ENCODE peak calls at places on chromosomes 4 and X, in eight cellular contexts. One of them, this sample, is unnamed.

GRCh38 chr4:138659640-138660325 is 355.8 kb upstream of the NOCT start:
- DNase-seq in uterus: no peak
- DNase-seq in CD8-positive, alpha-beta T cell: no peak
- DNase-seq in progenitor cell of endocrine pancreas: no peak
- DNase-seq in adrenal gland: no peak
- DNase-seq in cardiac muscle cell: no peak
- DNase-seq in spleen: no peak
- DNase-seq in HCT116: no peak
- DNase-seq in this sample: no peak

GRCh38 chr4:56655627-56656345 is 25.3 kb downstream of the HOPX start:
- DNase-seq in uterus: no peak
- DNase-seq in CD8-positive, alpha-beta T cell: no peak
- DNase-seq in progenitor cell of endocrine pancreas: peak; percentile 16
- DNase-seq in adrenal gland: no peak
- DNase-seq in cardiac muscle cell: no peak
- DNase-seq in spleen: peak; percentile 79
- DNase-seq in HCT116: no peak
- DNase-seq in this sample: peak; percentile 54

GRCh38 chr4:170089743-170090666 is at the start of gene AADAT:
- DNase-seq in uterus: peak; percentile 72
- DNase-seq in CD8-positive, alpha-beta T cell: no peak
- DNase-seq in progenitor cell of endocrine pancreas: peak; percentile 81
- DNase-seq in adrenal gland: peak; percentile 69
- DNase-seq in cardiac muscle cell: peak; percentile 82
- DNase-seq in spleen: peak; percentile 76
- DNase-seq in HCT116: peak; percentile 73
- DNase-seq in this sample: no peak

GRCh38 chrX:56228914-56229313 is 3.2 kb upstream of the KLF8 start:
- DNase-seq in uterus: no peak
- DNase-seq in CD8-positive, alpha-beta T cell: no peak
- DNase-seq in progenitor cell of endocrine pancreas: no peak
- DNase-seq in adrenal gland: no peak
- DNase-seq in cardiac muscle cell: no peak
- DNase-seq in spleen: no peak
- DNase-seq in HCT116: no peak
- DNase-seq in this sample: no peak

GRCh38 chr4:19514276-19515070 is 737.2 kb upstream of the SLIT2 start:
- DNase-seq in uterus: no peak
- DNase-seq in CD8-positive, alpha-beta T cell: no peak
- DNase-seq in progenitor cell of endocrine pancreas: no peak
- DNase-seq in adrenal gland: no peak
- DNase-seq in cardiac muscle cell: peak; percentile 21
- DNase-seq in spleen: no peak
- DNase-seq in HCT116: no peak
- DNase-seq in this sample: no peak

GRCh38 chr4:126582737-126583136 is 1050.0 kb upstream of the INTU start:
- DNase-seq in uterus: no peak
- DNase-seq in CD8-positive, alpha-beta T cell: no peak
- DNase-seq in progenitor cell of endocrine pancreas: no peak
- DNase-seq in adrenal gland: no peak
- DNase-seq in cardiac muscle cell: no peak
- DNase-seq in spleen: no peak
- DNase-seq in HCT116: no peak
- DNase-seq in this sample: no peak

GRCh38 chrX:120485562-120486520 is 16.7 kb upstream of the LAMP2 start:
- DNase-seq in uterus: peak; percentile 75
- DNase-seq in CD8-positive, alpha-beta T cell: peak; percentile 17
- DNase-seq in progenitor cell of endocrine pancreas: peak; percentile 47
- DNase-seq in adrenal gland: peak; percentile 79
- DNase-seq in cardiac muscle cell: peak; percentile 89
- DNase-seq in spleen: peak; percentile 89
- DNase-seq in HCT116: peak; percentile 80
- DNase-seq in this sample: peak; percentile 21

GRCh38 chr4:188433916-188434315 is 294.7 kb downstream of the TRIML1 start:
- DNase-seq in uterus: no peak
- DNase-seq in CD8-positive, alpha-beta T cell: no peak
- DNase-seq in progenitor cell of endocrine pancreas: no peak
- DNase-seq in adrenal gland: no peak
- DNase-seq in cardiac muscle cell: no peak
- DNase-seq in spleen: no peak
- DNase-seq in HCT116: no peak
- DNase-seq in this sample: no peak

GRCh38 chr4:1375761-1376322 is 28.8 kb downstream of the UVSSA start:
- DNase-seq in uterus: no peak
- DNase-seq in CD8-positive, alpha-beta T cell: no peak
- DNase-seq in progenitor cell of endocrine pancreas: no peak
- DNase-seq in adrenal gland: no peak
- DNase-seq in cardiac muscle cell: no peak
- DNase-seq in spleen: peak; percentile 59
- DNase-seq in HCT116: no peak
- DNase-seq in this sample: no peak

GRCh38 chrX:48937065-48937907 is 18.5 kb upstream of the PIM2 start:
- DNase-seq in uterus: no peak
- DNase-seq in CD8-positive, alpha-beta T cell: peak; percentile 80
- DNase-seq in progenitor cell of endocrine pancreas: no peak
- DNase-seq in adrenal gland: no peak
- DNase-seq in cardiac muscle cell: peak; percentile 34
- DNase-seq in spleen: peak; percentile 97
- DNase-seq in HCT116: no peak
- DNase-seq in this sample: peak; percentile 78

GRCh38 chrX:103175944-103176753 is 38.8 kb upstream of the BEX4 start:
- DNase-seq in uterus: peak; percentile 29
- DNase-seq in CD8-positive, alpha-beta T cell: peak; percentile 30
- DNase-seq in progenitor cell of endocrine pancreas: peak; percentile 37
- DNase-seq in adrenal gland: peak; percentile 77
- DNase-seq in cardiac muscle cell: peak; percentile 63
- DNase-seq in spleen: no peak
- DNase-seq in HCT116: no peak
- DNase-seq in this sample: peak; percentile 23

GRCh38 chr4:102416765-102417164 is 71.5 kb upstream of the SLC39A8 start:
- DNase-seq in uterus: no peak
- DNase-seq in CD8-positive, alpha-beta T cell: no peak
- DNase-seq in progenitor cell of endocrine pancreas: no peak
- DNase-seq in adrenal gland: no peak
- DNase-seq in cardiac muscle cell: no peak
- DNase-seq in spleen: no peak
- DNase-seq in HCT116: no peak
- DNase-seq in this sample: no peak

GRCh38 chrX:115948018-115948923 is 222.3 kb upstream of the AGTR2 start:
- DNase-seq in uterus: no peak
- DNase-seq in CD8-positive, alpha-beta T cell: no peak
- DNase-seq in progenitor cell of endocrine pancreas: no peak
- DNase-seq in adrenal gland: no peak
- DNase-seq in cardiac muscle cell: no peak
- DNase-seq in spleen: no peak
- DNase-seq in HCT116: no peak
- DNase-seq in this sample: no peak

GRCh38 chr4:174217273-174218126 is 66.0 kb downstream of the FBXO8 start:
- DNase-seq in uterus: no peak
- DNase-seq in CD8-positive, alpha-beta T cell: no peak
- DNase-seq in progenitor cell of endocrine pancreas: no peak
- DNase-seq in adrenal gland: peak; percentile 50
- DNase-seq in cardiac muscle cell: peak; percentile 76
- DNase-seq in spleen: no peak
- DNase-seq in HCT116: no peak
- DNase-seq in this sample: no peak

GRCh38 chr4:2042207-2042946 is 16.8 kb upstream of the NAT8L start:
- DNase-seq in uterus: no peak
- DNase-seq in CD8-positive, alpha-beta T cell: no peak
- DNase-seq in progenitor cell of endocrine pancreas: no peak
- DNase-seq in adrenal gland: peak; percentile 32
- DNase-seq in cardiac muscle cell: no peak
- DNase-seq in spleen: peak; percentile 87
- DNase-seq in HCT116: no peak
- DNase-seq in this sample: peak; percentile 31

GRCh38 chrX:44012484-44013096 is 39.4 kb upstream of the NDP start:
- DNase-seq in uterus: no peak
- DNase-seq in CD8-positive, alpha-beta T cell: peak; percentile 0
- DNase-seq in progenitor cell of endocrine pancreas: no peak
- DNase-seq in adrenal gland: peak; percentile 76
- DNase-seq in cardiac muscle cell: peak; percentile 50
- DNase-seq in spleen: peak; percentile 81
- DNase-seq in HCT116: peak; percentile 68
- DNase-seq in this sample: peak; percentile 48

GRCh38 chr4:19047481-19047880 is 1025.9 kb upstream of the LCORL start:
- DNase-seq in uterus: no peak
- DNase-seq in CD8-positive, alpha-beta T cell: no peak
- DNase-seq in progenitor cell of endocrine pancreas: no peak
- DNase-seq in adrenal gland: no peak
- DNase-seq in cardiac muscle cell: no peak
- DNase-seq in spleen: no peak
- DNase-seq in HCT116: no peak
- DNase-seq in this sample: no peak

GRCh38 chr4:128403586-128403985 is 116.0 kb upstream of the PGRMC2 start:
- DNase-seq in uterus: no peak
- DNase-seq in CD8-positive, alpha-beta T cell: no peak
- DNase-seq in progenitor cell of endocrine pancreas: no peak
- DNase-seq in adrenal gland: no peak
- DNase-seq in cardiac muscle cell: no peak
- DNase-seq in spleen: no peak
- DNase-seq in HCT116: no peak
- DNase-seq in this sample: no peak

GRCh38 chr4:288891-289290 is 16.4 kb downstream of the ZNF732 start:
- DNase-seq in uterus: no peak
- DNase-seq in CD8-positive, alpha-beta T cell: no peak
- DNase-seq in progenitor cell of endocrine pancreas: no peak
- DNase-seq in adrenal gland: no peak
- DNase-seq in cardiac muscle cell: peak; percentile 30
- DNase-seq in spleen: no peak
- DNase-seq in HCT116: no peak
- DNase-seq in this sample: no peak

GRCh38 chrX:120145295-120145925 is 13.0 kb upstream of the RHOXF2 start:
- DNase-seq in uterus: no peak
- DNase-seq in CD8-positive, alpha-beta T cell: no peak
- DNase-seq in progenitor cell of endocrine pancreas: no peak
- DNase-seq in adrenal gland: no peak
- DNase-seq in cardiac muscle cell: no peak
- DNase-seq in spleen: no peak
- DNase-seq in HCT116: no peak
- DNase-seq in this sample: no peak

GRCh38 chr4:155742310-155743015 is 16.4 kb upstream of the GUCY1B1 start:
- DNase-seq in uterus: no peak
- DNase-seq in CD8-positive, alpha-beta T cell: no peak
- DNase-seq in progenitor cell of endocrine pancreas: no peak
- DNase-seq in adrenal gland: no peak
- DNase-seq in cardiac muscle cell: peak; percentile 5
- DNase-seq in spleen: no peak
- DNase-seq in HCT116: no peak
- DNase-seq in this sample: no peak
- TF ChIP-seq CTCF in uterus: no peak
- TF ChIP-seq CTCF in CD8-positive, alpha-beta T cell: no peak
- TF ChIP-seq CTCF in progenitor cell of endocrine pancreas: peak; percentile 17
- TF ChIP-seq CTCF in adrenal gland: no peak
- TF ChIP-seq CTCF in cardiac muscle cell: peak; percentile 9
- TF ChIP-seq CTCF in spleen: no peak
- TF ChIP-seq CTCF in HCT116: no peak
- TF ChIP-seq CTCF in this sample: no peak

GRCh38 chrX:2703991-2704369 is 12.9 kb downstream of the CD99 start:
- DNase-seq in uterus: no peak
- DNase-seq in CD8-positive, alpha-beta T cell: no peak
- DNase-seq in progenitor cell of endocrine pancreas: no peak
- DNase-seq in adrenal gland: no peak
- DNase-seq in cardiac muscle cell: peak; percentile 62
- DNase-seq in spleen: no peak
- DNase-seq in HCT116: no peak
- DNase-seq in this sample: no peak
- TF ChIP-seq CTCF in uterus: peak; percentile 16
- TF ChIP-seq CTCF in CD8-positive, alpha-beta T cell: no peak
- TF ChIP-seq CTCF in progenitor cell of endocrine pancreas: no peak
- TF ChIP-seq CTCF in adrenal gland: no peak
- TF ChIP-seq CTCF in cardiac muscle cell: peak; percentile 27
- TF ChIP-seq CTCF in spleen: peak; percentile 16
- TF ChIP-seq CTCF in HCT116: no peak
- TF ChIP-seq CTCF in this sample: no peak

DNA sequence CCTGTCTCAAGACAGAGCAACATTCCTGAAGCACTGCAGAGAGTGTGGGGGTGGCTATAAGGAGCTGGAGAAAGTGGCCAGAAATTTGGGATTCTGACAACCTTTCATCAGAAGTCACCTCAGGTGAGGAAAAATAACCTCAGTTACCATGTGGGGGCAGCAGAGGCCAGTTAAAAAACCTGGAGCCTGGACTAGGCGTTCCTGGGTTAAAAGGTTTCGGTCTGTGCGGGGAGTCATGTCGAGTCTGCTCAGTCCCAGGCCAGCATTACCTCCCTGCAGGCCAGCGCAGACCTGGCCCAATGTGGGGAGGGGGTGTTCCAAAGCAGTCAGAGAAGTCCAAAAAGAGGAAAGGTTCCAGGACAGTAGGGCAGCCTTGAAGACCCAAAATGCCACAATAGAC is 10.9 kb upstream of the NALF2 start:
- DNase-seq in uterus: no peak
- DNase-seq in CD8-positive, alpha-beta T cell: no peak
- DNase-seq in progenitor cell of endocrine pancreas: peak; percentile 30
- DNase-seq in adrenal gland: peak; percentile 62
- DNase-seq in cardiac muscle cell: peak; percentile 30
- DNase-seq in spleen: no peak
- DNase-seq in HCT116: peak; percentile 33
- DNase-seq in this sample: no peak
- TF ChIP-seq CTCF in uterus: peak; percentile 19
- TF ChIP-seq CTCF in CD8-positive, alpha-beta T cell: no peak
- TF ChIP-seq CTCF in progenitor cell of endocrine pancreas: peak; percentile 61
- TF ChIP-seq CTCF in adrenal gland: peak; percentile 59
- TF ChIP-seq CTCF in cardiac muscle cell: peak; percentile 44
- TF ChIP-seq CTCF in spleen: peak; percentile 32
- TF ChIP-seq CTCF in HCT116: peak; percentile 39
- TF ChIP-seq CTCF in this sample: no peak

GRCh38 chr4:55546633-55547460 is at the start of gene CLOCK:
- DNase-seq in uterus: peak; percentile 87
- DNase-seq in CD8-positive, alpha-beta T cell: peak; percentile 73
- DNase-seq in progenitor cell of endocrine pancreas: peak; percentile 88
- DNase-seq in adrenal gland: peak; percentile 88
- DNase-seq in cardiac muscle cell: peak; percentile 93
- DNase-seq in spleen: peak; percentile 96
- DNase-seq in HCT116: peak; percentile 68
- DNase-seq in this sample: peak; percentile 81
- TF ChIP-seq CTCF in uterus: peak; percentile 48
- TF ChIP-seq CTCF in CD8-positive, alpha-beta T cell: peak; percentile 41
- TF ChIP-seq CTCF in progenitor cell of endocrine pancreas: peak; percentile 63
- TF ChIP-seq CTCF in adrenal gland: peak; percentile 59
- TF ChIP-seq CTCF in cardiac muscle cell: peak; percentile 48
- TF ChIP-seq CTCF in spleen: peak; percentile 75
- TF ChIP-seq CTCF in HCT116: peak; percentile 49
- TF ChIP-seq CTCF in this sample: peak; percentile 34

GRCh38 chr4:106707776-106708603 is 328.1 kb downstream of the DKK2 start:
- DNase-seq in uterus: no peak
- DNase-seq in CD8-positive, alpha-beta T cell: no peak
- DNase-seq in progenitor cell of endocrine pancreas: no peak
- DNase-seq in adrenal gland: no peak
- DNase-seq in cardiac muscle cell: peak; percentile 36
- DNase-seq in spleen: no peak
- DNase-seq in HCT116: no peak
- DNase-seq in this sample: no peak
- TF ChIP-seq CTCF in uterus: no peak
- TF ChIP-seq CTCF in CD8-positive, alpha-beta T cell: no peak
- TF ChIP-seq CTCF in progenitor cell of endocrine pancreas: no peak
- TF ChIP-seq CTCF in adrenal gland: no peak
- TF ChIP-seq CTCF in cardiac muscle cell: no peak
- TF ChIP-seq CTCF in spleen: no peak
- TF ChIP-seq CTCF in HCT116: no peak
- TF ChIP-seq CTCF in this sample: no peak

GRCh38 chrX:77719388-77719787 is 66.6 kb downstream of the ATRX start:
- DNase-seq in uterus: no peak
- DNase-seq in CD8-positive, alpha-beta T cell: no peak
- DNase-seq in progenitor cell of endocrine pancreas: no peak
- DNase-seq in adrenal gland: no peak
- DNase-seq in cardiac muscle cell: no peak
- DNase-seq in spleen: no peak
- DNase-seq in HCT116: no peak
- DNase-seq in this sample: no peak
- TF ChIP-seq CTCF in uterus: no peak
- TF ChIP-seq CTCF in CD8-positive, alpha-beta T cell: no peak
- TF ChIP-seq CTCF in progenitor cell of endocrine pancreas: no peak
- TF ChIP-seq CTCF in adrenal gland: no peak
- TF ChIP-seq CTCF in cardiac muscle cell: no peak
- TF ChIP-seq CTCF in spleen: no peak
- TF ChIP-seq CTCF in HCT116: no peak
- TF ChIP-seq CTCF in this sample: no peak